ENCODE peak calls at places on chromosomes 13 and 19, in eight cellular contexts. G is psoas muscle, L is neural crest cell, S is kidney epithelial cell, U is lower lobe of right lung, D is left ventricle myocardium inferior, Z is tibial nerve, Q is GM06990. I is an unnamed sample.
A peak's percentile ranks its signal among the peaks of the same experiment; 100 is the strongest.

GRCh38 chr19:40592170-40592569 is 9.0 kb upstream of the LTBP4 start:
- DNase-seq in U (no peak), Q (no peak), L (no peak), D (no peak), Z (no peak), G (no peak), S (no peak), I (peak; percentile 79)

GRCh38 chr19:325173-325936 is 19.2 kb downstream of the MIER2 start:
- DNase-seq in L (no peak), G (no peak), S (no peak), D (no peak), Q (no peak), Z (no peak), U (no peak), I (no peak)

GRCh38 chr13:81907973-81908372 is 1567.0 kb upstream of the SPRY2 start:
- DNase-seq in L (no peak), U (no peak), G (no peak), S (no peak), Q (no peak), D (no peak), Z (no peak), I (no peak)

GRCh38 chr19:43532571-43532961 is 422 bp upstream of the ZNF575 start:
- DNase-seq in Z (no peak), D (no peak), S (no peak), U (peak; percentile 76), G (no peak), L (peak; percentile 14), Q (no peak), I (peak; percentile 67)

GRCh38 chr13:46551410-46552301 is 1.3 kb upstream of the LRCH1 start:
- DNase-seq in Z (peak; percentile 86), G (peak; percentile 78), S (no peak), Q (no peak), L (peak; percentile 81), D (peak; percentile 86), U (peak; percentile 86), I (peak; percentile 67)

GRCh38 chr13:47426126-47426849 is 529.4 kb upstream of the HTR2A start:
- DNase-seq in D (peak; percentile 16), G (peak; percentile 30), L (no peak), S (peak; percentile 19), U (no peak), Q (no peak), Z (no peak), I (no peak)

GRCh38 chr13:49652691-49653305 is 24.5 kb downstream of the ARL11 start:
- DNase-seq in L (peak; percentile 32), D (no peak), Q (no peak), U (no peak), Z (peak; percentile 44), S (no peak), G (peak; percentile 27), I (peak; percentile 55)

GRCh38 chr19:12939292-12939606 is 840 bp downstream of the CALR start:
- DNase-seq in G (no peak), L (no peak), Q (peak; percentile 50), U (no peak), S (no peak), D (no peak), Z (no peak), I (peak; percentile 36)

GRCh38 chr19:10881403-10882107 is 10.2 kb downstream of the CARM1 start:
- DNase-seq in G (no peak), D (no peak), Z (no peak), S (no peak), U (no peak), L (no peak), Q (no peak), I (no peak)

GRCh38 chr19:32581704-32582164 is 744 bp downstream of the PDCD5 start:
- DNase-seq in G (peak; percentile 21), D (peak; percentile 27), Z (no peak), L (peak; percentile 9), S (peak; percentile 7), U (peak; percentile 49), Q (no peak), I (no peak)

GRCh38 chr19:2327773-2328400 is 499 bp downstream of the LSM7 start:
- DNase-seq in G (no peak), U (no peak), L (no peak), Z (peak; percentile 19), S (peak; percentile 63), D (no peak), Q (peak; percentile 72), I (peak; percentile 89)

GRCh38 chr13:114268344-114269280 is 12.8 kb upstream of the UPF3A start:
- DNase-seq in G (no peak), Z (no peak), U (no peak), D (no peak), S (no peak), L (no peak), Q (no peak), I (no peak)

GRCh38 chr13:26584713-26585112 is 27.2 kb downstream of the WASF3 start:
- DNase-seq in D (no peak), L (no peak), Q (no peak), G (no peak), U (no peak), S (no peak), Z (no peak), I (no peak)

GRCh38 chr19:45385392-45386221 is 15.2 kb upstream of the ERCC2 start:
- DNase-seq in D (no peak), Q (no peak), Z (no peak), G (no peak), U (no peak), S (no peak), L (no peak), I (no peak)

DNA sequence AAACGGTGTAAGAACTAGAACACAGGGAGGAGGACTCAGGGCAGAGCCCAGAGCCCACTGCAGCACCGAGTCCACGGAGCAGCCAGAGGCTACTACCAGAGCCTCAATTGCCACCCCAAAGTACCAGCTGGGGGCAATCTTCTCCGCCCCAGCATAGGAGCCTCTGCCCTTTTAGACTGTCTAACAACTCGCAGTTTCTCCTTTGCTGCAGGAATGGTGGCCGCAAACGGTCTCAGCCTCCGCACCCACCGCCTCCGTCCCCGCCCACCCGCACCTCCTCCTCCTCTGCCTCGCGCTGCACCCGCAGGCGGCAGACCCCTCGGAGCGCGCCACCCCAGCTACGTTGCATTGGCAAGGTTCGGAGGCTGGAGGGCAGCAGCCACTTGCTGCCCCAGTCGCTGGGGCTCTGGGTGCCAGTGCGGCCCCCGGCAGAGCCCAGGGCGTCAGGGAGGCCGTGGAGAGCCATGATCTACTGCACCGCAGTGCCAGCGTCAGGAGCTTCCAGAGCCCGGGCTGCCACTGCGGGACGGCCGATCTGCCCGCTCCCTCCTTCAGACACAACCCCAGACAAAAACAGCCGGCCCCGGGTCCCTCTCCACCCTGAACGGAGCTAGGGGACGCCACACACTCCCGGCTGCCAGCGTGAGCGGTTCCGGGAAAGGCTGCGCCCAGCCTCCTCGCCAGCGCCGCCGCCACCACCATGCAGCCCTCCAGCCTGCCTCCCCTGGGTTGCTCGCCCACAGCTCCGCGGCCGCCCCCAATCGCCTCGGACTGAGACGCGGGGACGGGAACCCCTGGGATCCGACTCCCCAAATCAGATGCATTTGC is 1.8 kb downstream of the FGF14 start:
- DNase-seq in S (no peak), G (peak; percentile 22), L (no peak), U (peak; percentile 37), Z (no peak), Q (peak; percentile 20), D (peak; percentile 25), I (peak; percentile 60)
- TF ChIP-seq CTCF in S (peak; percentile 36), G (peak; percentile 4), L (no peak), U (no peak), Z (no peak), Q (peak; percentile 28), D (no peak), I (no peak)

DNA sequence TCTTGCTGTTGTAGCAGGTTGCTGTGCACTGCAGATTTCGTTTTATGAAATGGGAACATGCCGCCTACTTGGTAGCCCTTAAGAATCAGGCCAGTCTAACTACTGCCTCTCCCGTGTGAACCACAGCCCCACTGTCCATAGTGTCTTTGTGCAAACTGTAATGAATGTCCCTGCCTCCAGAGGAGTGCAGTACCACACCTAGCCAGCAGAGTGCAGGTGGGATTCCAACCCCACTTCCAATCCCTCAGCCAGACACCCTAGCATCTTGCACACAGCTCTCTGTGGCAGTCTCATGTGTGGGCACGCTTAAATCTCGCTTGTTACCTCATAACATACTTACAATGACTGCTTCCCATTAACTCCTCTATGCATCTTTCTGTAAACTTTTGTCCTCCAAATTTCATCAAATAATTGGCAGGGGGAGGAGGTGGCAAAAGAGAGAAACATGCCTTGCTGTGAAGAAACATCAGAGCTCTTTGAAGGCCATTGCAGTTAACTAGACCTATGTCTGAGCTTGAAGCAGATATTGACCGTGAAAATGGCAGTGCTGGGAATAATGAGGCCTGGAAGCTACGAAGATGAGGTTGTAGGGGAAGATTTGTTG is 47.2 kb downstream of the ZAR1L start:
- DNase-seq in Q (no peak), G (no peak), L (no peak), Z (no peak), D (no peak), S (no peak), U (no peak), I (peak; percentile 27)
- TF ChIP-seq CTCF in Q (peak; percentile 68), G (peak; percentile 41), L (peak; percentile 62), Z (peak; percentile 36), D (peak; percentile 55), S (peak; percentile 87), U (peak; percentile 63), I (peak; percentile 41)

GRCh38 chr13:31947105-31947504 is 84.5 kb upstream of the FRY start:
- DNase-seq in Z (no peak), U (no peak), S (no peak), D (no peak), Q (no peak), L (no peak), G (no peak), I (no peak)
- TF ChIP-seq CTCF in Z (no peak), U (no peak), S (peak; percentile 35), D (no peak), Q (no peak), L (no peak), G (no peak), I (peak; percentile 6)

DNA sequence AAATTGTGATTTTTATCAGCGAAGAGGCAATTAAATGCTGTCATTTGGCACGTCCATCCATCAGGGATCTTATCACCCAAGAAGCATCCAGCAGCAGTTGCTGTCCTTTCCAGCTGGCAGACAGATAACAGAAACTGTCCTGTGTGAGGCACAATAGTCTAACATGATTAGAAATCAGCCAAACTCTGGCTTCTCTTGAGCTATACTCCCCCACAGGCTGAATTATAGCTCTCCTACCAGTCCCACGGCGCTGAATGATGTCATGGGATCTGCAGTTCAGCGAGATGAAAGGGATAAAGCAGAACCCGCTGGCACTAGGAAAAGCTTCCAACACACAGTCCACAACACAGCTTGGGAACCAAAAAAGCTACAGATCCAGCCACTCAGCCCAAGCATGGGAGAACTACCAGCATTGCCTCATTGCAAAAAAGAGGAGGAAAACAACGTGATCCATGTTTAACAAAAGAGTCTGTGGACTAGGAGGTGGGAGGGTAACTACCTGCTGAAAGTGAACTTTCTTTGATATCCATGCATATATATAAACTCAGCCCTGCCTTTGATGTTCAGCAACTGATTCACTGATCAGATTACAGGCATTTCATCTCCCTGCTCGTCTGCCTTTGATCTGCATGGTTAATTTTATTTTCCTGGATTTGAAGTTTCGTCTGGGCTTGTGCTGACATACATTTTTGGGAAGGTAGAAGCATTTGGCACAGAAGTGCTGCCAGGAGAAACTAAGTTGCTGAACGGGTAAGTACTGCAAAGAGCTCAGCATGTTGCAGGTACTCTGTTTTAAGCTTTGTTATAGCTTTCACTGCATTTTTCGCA is at the start of gene TNFRSF19:
- DNase-seq in S (peak; percentile 69), Q (no peak), Z (peak; percentile 35), D (peak; percentile 45), L (peak; percentile 57), U (no peak), G (peak; percentile 29), I (no peak)
- TF ChIP-seq CTCF in S (no peak), Q (no peak), Z (no peak), D (no peak), L (no peak), U (no peak), G (no peak), I (no peak)

GRCh38 chr19:4647676-4648644 is 8.6 kb downstream of the TNFAIP8L1 start:
- DNase-seq in Z (peak; percentile 41), U (no peak), S (no peak), L (no peak), D (peak; percentile 74), G (peak; percentile 56), Q (no peak), I (peak; percentile 62)
- TF ChIP-seq CTCF in Z (peak; percentile 27), U (peak; percentile 11), S (no peak), L (no peak), D (peak; percentile 45), G (no peak), Q (peak; percentile 29), I (no peak)